ENCODE peak calls at places on chromosomes 7 and 10, in seven cellular contexts. N, X, S, R, I, A and C are unnamed samples.
A peak's percentile ranks its signal among the peaks of the same experiment; 100 is the strongest.

GRCh38 chr10:75403144-75404022 is 1.8 kb upstream of the ZNF503 start:
- DNase-seq in I (peak; percentile 30), R (peak; percentile 60), A (peak; percentile 65), S (no peak), N (peak; percentile 45), X (no peak), C (no peak)

GRCh38 chr10:93680414-93681047 is 21.9 kb downstream of the FRA10AC1 start:
- DNase-seq in X (peak; percentile 18), A (no peak), R (peak; percentile 25), S (no peak), I (peak; percentile 52), N (no peak), C (peak; percentile 37)

GRCh38 chr7:132751282-132751647 is 175.0 kb upstream of the PLXNA4 start:
- DNase-seq in A (no peak), S (no peak), R (peak; percentile 53), N (no peak), X (no peak), I (no peak), C (no peak)

GRCh38 chr10:104090597-104090996 is 4.9 kb upstream of the COL17A1 start:
- DNase-seq in A (no peak), X (no peak), S (no peak), N (no peak), R (no peak), I (peak; percentile 72), C (peak; percentile 16)

GRCh38 chr7:128796325-128796724 is 4.6 kb downstream of the CCDC136 start:
- DNase-seq in A (no peak), I (peak; percentile 76), S (no peak), R (no peak), X (no peak), N (no peak), C (peak; percentile 86)

GRCh38 chr10:71074176-71074755 is 138.1 kb upstream of the UNC5B start:
- DNase-seq in I (no peak), A (no peak), R (peak; percentile 59), X (no peak), S (no peak), N (no peak), C (no peak)

GRCh38 chr7:44193011-44193802 is 4.0 kb upstream of the GCK start:
- DNase-seq in S (no peak), R (peak; percentile 44), A (no peak), X (no peak), N (no peak), I (no peak), C (no peak)

GRCh38 chr7:108280136-108280535 is 150.0 kb upstream of the LAMB4 start:
- DNase-seq in S (no peak), R (no peak), X (no peak), N (no peak), A (no peak), I (no peak), C (no peak)

GRCh38 chr7:74587435-74588126 is 69.9 kb upstream of the GTF2I start:
- DNase-seq in N (peak; percentile 22), A (peak; percentile 90), X (peak; percentile 53), R (peak; percentile 89), I (peak; percentile 90), S (no peak), C (peak; percentile 89)

GRCh38 chr7:128410092-128410665 is 397 bp upstream of the IMPDH1 start:
- DNase-seq in N (no peak), X (no peak), R (peak; percentile 64), S (peak; percentile 28), A (peak; percentile 54), I (peak; percentile 87), C (peak; percentile 81)

GRCh38 chr7:78296689-78297371 is 498.3 kb downstream of the PHTF2 start:
- DNase-seq in X (no peak), N (no peak), R (no peak), S (no peak), I (no peak), A (no peak), C (no peak)

GRCh38 chr7:1043552-1044188 is 676 bp upstream of the GPR146 start:
- DNase-seq in S (no peak), I (no peak), X (no peak), A (no peak), R (no peak), N (no peak), C (no peak)

GRCh38 chr10:100779329-100779728 is 33.9 kb downstream of the PAX2 start:
- DNase-seq in N (no peak), I (no peak), X (no peak), A (no peak), R (no peak), S (no peak), C (no peak)

GRCh38 chr7:56074371-56074791 is 10.3 kb downstream of the SUMF2 start:
- DNase-seq in I (peak; percentile 81), X (peak; percentile 73), R (peak; percentile 92), S (peak; percentile 53), N (peak; percentile 84), A (peak; percentile 93), C (peak; percentile 72)